ENCODE peak calls at places on chromosomes 3 and 15, in nine cellular contexts. T is CD4-positive, CD25-positive, alpha-beta regulatory T cell; A is EL; P is fibroblast of the conjunctiva; H is activated CD4-positive, alpha-beta memory T cell treated with anti-CD3 and anti-CD28 coated beads for 36 hours; S is mesenchymal stem cell; L is PC-3; C is Karpas-422; M is BE2C. V is an unnamed sample.

GRCh38 chr3:153980252-153980590 is 141.0 kb upstream of the ARHGEF26 start:
- DNase-seq in M (no peak), T (no peak), L (peak), S (no peak), H (no peak), A (no peak), P (no peak), C (no peak), V (no peak)

GRCh38 chr3:168034152-168034928 is 61.4 kb downstream of the GOLIM4 start:
- DNase-seq in C (no peak), H (no peak), A (peak), M (no peak), T (no peak), L (peak), P (peak), S (peak), V (no peak)

GRCh38 chr3:139122612-139123011 is 77.9 kb upstream of the PRR23C start:
- DNase-seq in M (no peak), S (no peak), P (no peak), H (no peak), C (no peak), A (no peak), L (no peak), T (no peak), V (peak)

GRCh38 chr3:176651622-176652021 is 545.7 kb downstream of the TBL1XR1 start:
- DNase-seq in H (no peak), A (no peak), M (no peak), S (no peak), L (peak), C (no peak), T (no peak), P (no peak), V (no peak)

GRCh38 chr3:29064085-29064484 is 216.8 kb upstream of the RBMS3 start:
- DNase-seq in T (no peak), M (no peak), H (no peak), A (peak), S (peak), C (no peak), P (no peak), L (no peak), V (no peak)

GRCh38 chr15:50247819-50248650 is 17.5 kb downstream of the HDC start:
- DNase-seq in H (peak), A (peak), P (no peak), L (no peak), C (no peak), T (no peak), S (peak), M (peak), V (peak)

GRCh38 chr3:55434789-55435188 is 52.3 kb downstream of the WNT5A start:
- DNase-seq in L (peak), A (peak), C (peak), S (no peak), P (peak), T (no peak), H (peak), M (no peak), V (peak)

GRCh38 chr3:127043041-127043641 is 60.2 kb downstream of the PLXNA1 start:
- DNase-seq in A (no peak), M (peak), S (no peak), C (no peak), L (peak), T (no peak), P (no peak), H (no peak), V (no peak)

GRCh38 chr15:27170866-27171265 is 199.9 kb downstream of the GABRG3 start:
- DNase-seq in S (no peak), T (no peak), A (no peak), H (no peak), P (no peak), M (no peak), C (no peak), L (no peak), V (no peak)